ENCODE peak calls at places on chromosome 18, in four cellular contexts. O is fibroblast of mammary gland, Z is Peyer's patch, S is heart left ventricle. W is an unnamed sample.

GRCh38 chr18:21449367-21450250 is 150.9 kb downstream of the ESCO1 start:
- DNase-seq in Z (no peak), O (no peak), S (no peak), W (no peak)

GRCh38 chr18:12567849-12568248 is 90.1 kb downstream of the SPIRE1 start:
- DNase-seq in Z (no peak), O (no peak), S (no peak), W (no peak)

GRCh38 chr18:60895181-60895580 is 438.0 kb upstream of the CDH20 start:
- DNase-seq in O (peak), Z (no peak), S (no peak), W (no peak)

GRCh38 chr18:47944972-47945843 is 14.7 kb upstream of the SMAD2 start:
- DNase-seq in Z (no peak), S (no peak), O (peak), W (no peak)

GRCh38 chr18:36451454-36452251 is 154.1 kb downstream of the FHOD3 start:
- DNase-seq in O (peak), S (no peak), Z (no peak), W (no peak)

GRCh38 chr18:23094411-23095165 is 40.7 kb upstream of the CABLES1 start:
- DNase-seq in Z (no peak), S (no peak), O (no peak), W (no peak)

GRCh38 chr18:55634545-55634944 is 46.6 kb upstream of the TCF4 start:
- DNase-seq in O (peak), Z (no peak), S (no peak), W (no peak)

GRCh38 chr18:59308201-59309014 is 10.0 kb downstream of the CPLX4 start:
- DNase-seq in Z (peak), S (peak), O (peak), W (peak)

GRCh38 chr18:70464343-70465114 is 175.7 kb downstream of the SOCS6 start:
- DNase-seq in S (peak), O (peak), Z (peak), W (peak)

GRCh38 chr18:75154997-75155396 is 53.9 kb downstream of the PTGR3 start:
- DNase-seq in O (no peak), Z (no peak), S (no peak), W (no peak)

GRCh38 chr18:3554091-3554601 is 104.2 kb downstream of the TGIF1 start:
- DNase-seq in S (no peak), O (no peak), Z (no peak), W (no peak)

GRCh38 chr18:74457743-74458465 is 796 bp upstream of the DIPK1C start:
- DNase-seq in S (peak), Z (no peak), O (no peak), W (no peak)

GRCh38 chr18:12839057-12839525 is 44.9 kb downstream of the PTPN2 start:
- DNase-seq in S (no peak), O (no peak), Z (no peak), W (peak)

GRCh38 chr18:54204883-54205282 is 19.6 kb downstream of the MBD2 start:
- DNase-seq in S (no peak), O (no peak), Z (no peak), W (no peak)

GRCh38 chr18:54805571-54806334 is 22.5 kb upstream of the RAB27B start:
- DNase-seq in S (no peak), Z (no peak), O (peak), W (no peak)

GRCh38 chr18:79371536-79372210 is 24.1 kb upstream of the NFATC1 start:
- DNase-seq in O (no peak), S (no peak), Z (no peak), W (no peak)

GRCh38 chr18:10284571-10285282 is 169.7 kb upstream of the APCDD1 start:
- DNase-seq in Z (no peak), O (no peak), S (no peak), W (no peak)

GRCh38 chr18:78323453-78324230 is 656.0 kb upstream of the SALL3 start:
- DNase-seq in O (no peak), Z (no peak), S (no peak), W (no peak)

GRCh38 chr18:78319264-78319663 is 660.4 kb upstream of the SALL3 start:
- DNase-seq in Z (no peak), S (no peak), O (no peak), W (no peak)

GRCh38 chr18:78321402-78321801 is 658.2 kb upstream of the SALL3 start:
- DNase-seq in Z (no peak), O (no peak), S (no peak), W (no peak)

GRCh38 chr18:78319934-78320333 is 659.7 kb upstream of the SALL3 start:
- DNase-seq in S (no peak), O (no peak), Z (no peak), W (no peak)
- H3K4me3 ChIP-seq in S (no peak), O (no peak), Z (no peak), W (no peak)

GRCh38 chr18:50313031-50313607 is 25.6 kb upstream of the CXXC1 start:
- DNase-seq in Z (no peak), O (peak), S (no peak), W (no peak)

GRCh38 chr18:50313873-50314460 is 26.5 kb upstream of the CXXC1 start:
- DNase-seq in O (no peak), S (no peak), Z (no peak), W (no peak)

GRCh38 chr18:50310080-50310479 is 22.6 kb upstream of the CXXC1 start:
- DNase-seq in Z (no peak), S (no peak), O (no peak), W (no peak)

GRCh38 chr18:50311573-50312106 is 24.1 kb upstream of the CXXC1 start:
- DNase-seq in O (no peak), S (no peak), Z (no peak), W (no peak)

GRCh38 chr18:50312296-50313030 is 25.0 kb upstream of the CXXC1 start:
- DNase-seq in O (no peak), Z (no peak), S (no peak), W (no peak)
- H3K4me3 ChIP-seq in O (no peak), Z (no peak), S (no peak), W (no peak)

GRCh38 chr18:37524139-37524538 is 41.5 kb downstream of the CELF4 start:
- DNase-seq in S (no peak), Z (no peak), O (no peak), W (no peak)
- H3K4me3 ChIP-seq in S (no peak), Z (no peak), O (no peak), W (no peak)

GRCh38 chr18:56799756-56800155 is 148.6 kb downstream of the WDR7 start:
- DNase-seq in S (no peak), O (peak), Z (no peak), W (no peak)
- H3K4me3 ChIP-seq in S (no peak), O (no peak), Z (no peak), W (no peak)

GRCh38 chr18:32771871-32772499 is 838 bp downstream of the KLHL14 start:
- DNase-seq in S (no peak), O (no peak), Z (peak), W (no peak)

GRCh38 chr18:32769242-32770180 is 3.3 kb downstream of the KLHL14 start:
- DNase-seq in Z (peak), S (no peak), O (no peak), W (no peak)

GRCh38 chr18:32771169-32771751 is 1.6 kb downstream of the KLHL14 start:
- DNase-seq in O (no peak), Z (peak), S (no peak), W (no peak)

GRCh38 chr18:32770181-32770650 is 2.6 kb downstream of the KLHL14 start:
- DNase-seq in S (no peak), O (no peak), Z (peak), W (no peak)

DNA sequence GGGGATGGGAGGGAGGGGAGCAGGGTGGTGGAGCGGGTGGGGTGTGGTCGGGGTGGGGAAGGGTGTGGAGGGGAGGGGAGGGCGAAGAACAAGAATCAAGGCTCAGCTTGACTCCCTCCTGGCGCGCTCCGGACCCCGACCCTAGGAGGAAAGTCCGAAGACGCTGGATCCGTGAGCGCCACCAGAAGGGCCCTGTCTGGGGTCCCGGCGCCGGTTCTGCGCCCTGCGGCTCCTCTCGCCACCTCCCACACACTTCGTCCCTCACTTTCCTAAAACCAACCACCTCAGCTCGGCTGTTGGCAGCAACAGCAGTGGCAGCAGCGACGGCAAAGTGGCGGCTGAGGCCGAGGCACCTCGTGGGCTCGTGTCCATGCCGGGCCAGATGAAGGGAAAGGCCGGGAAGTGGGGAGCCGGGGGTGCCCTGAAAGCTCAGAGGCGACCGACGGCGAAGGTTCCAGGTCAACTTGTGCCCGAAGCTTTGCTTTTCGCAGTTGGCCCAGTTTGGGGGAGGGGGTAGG is 2.1 kb downstream of the KLHL14 start:
- DNase-seq in Z (no peak), S (no peak), O (no peak), W (no peak)
- H3K4me3 ChIP-seq in Z (peak), S (peak), O (peak), W (no peak)

GRCh38 chr18:5295981-5296705 is 617 bp upstream of the ZBTB14 start:
- DNase-seq in O (peak), S (peak), Z (peak), W (peak)

GRCh38 chr18:5294618-5295230 is 802 bp downstream of the ZBTB14 start:
- DNase-seq in Z (peak), O (peak), S (peak), W (peak)

GRCh38 chr18:5294113-5294617 is 1.4 kb downstream of the ZBTB14 start:
- DNase-seq in Z (peak), S (no peak), O (peak), W (no peak)

GRCh38 chr18:5296706-5297320 is 1.3 kb upstream of the ZBTB14 start:
- DNase-seq in O (peak), S (peak), Z (peak), W (peak)

GRCh38 chr18:5295231-5295920 is at the start of gene ZBTB14:
- DNase-seq in Z (peak), S (peak), O (peak), W (peak)
- H3K4me3 ChIP-seq in Z (peak), S (peak), O (peak), W (peak)

DNA sequence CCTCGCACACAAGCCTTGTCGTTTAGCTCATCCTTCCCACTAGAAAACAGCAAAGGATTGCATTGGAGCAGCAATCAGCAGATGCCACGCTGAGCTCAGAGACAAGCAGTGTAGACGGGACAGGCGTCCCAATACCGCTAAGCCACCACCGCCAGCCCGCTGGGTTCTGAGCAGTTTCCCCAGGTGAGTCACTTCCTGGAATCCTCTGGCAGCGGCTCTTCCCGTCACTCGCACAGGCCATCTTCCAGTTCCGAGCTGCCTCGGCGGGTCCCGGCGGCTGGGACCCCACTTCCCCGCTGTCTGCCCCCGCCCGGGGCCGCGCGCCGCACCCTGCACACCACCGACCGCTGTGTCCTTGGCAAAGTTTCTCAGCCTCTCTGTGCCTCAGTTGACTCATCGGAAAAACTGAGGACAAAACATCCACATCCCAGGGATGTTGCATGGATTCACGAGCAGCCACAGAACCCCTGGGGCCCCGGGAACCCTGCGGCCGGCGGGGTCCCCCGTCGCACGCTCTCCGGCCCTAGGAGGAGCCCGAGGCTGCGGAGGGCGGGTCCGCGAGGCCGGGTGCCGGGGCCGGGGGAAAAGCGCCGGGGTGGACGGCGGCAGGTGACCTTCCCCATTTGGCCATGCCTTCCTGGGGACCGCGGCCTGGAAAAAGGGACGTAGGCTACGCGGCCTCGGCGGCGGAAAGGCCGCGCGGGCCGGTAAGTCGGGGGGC is 576 bp downstream of the KDSR start:
- DNase-seq in O (peak), S (peak), Z (peak), W (peak)
- H3K4me3 ChIP-seq in O (peak), S (peak), Z (peak), W (peak)

W was measured in CD4-positive, CD25-positive, alpha-beta regulatory T cell.